ENCODE peak calls at places on chromosomes 4 and X, in six cellular contexts. One of them, this sample, is unnamed.

GRCh38 chrX:54891573-54891972 is 29.1 kb upstream of the TRO start:
- DNase-seq in GM12878: no peak
- DNase-seq in HepG2: peak; percentile 21
- DNase-seq in sigmoid colon: no peak
- DNase-seq in HL-60: peak; percentile 0
- DNase-seq in stomach: no peak
- DNase-seq in this sample: no peak

GRCh38 chr4:63921561-63921960 is 487.7 kb downstream of the TECRL start:
- DNase-seq in sigmoid colon: peak; percentile 53
- DNase-seq in HepG2: no peak
- DNase-seq in GM12878: no peak
- DNase-seq in HL-60: no peak
- DNase-seq in stomach: no peak
- DNase-seq in this sample: peak; percentile 58

GRCh38 chr4:168630445-168631187 is 133.8 kb downstream of the PALLD start:
- DNase-seq in GM12878: no peak
- DNase-seq in sigmoid colon: no peak
- DNase-seq in stomach: no peak
- DNase-seq in HL-60: no peak
- DNase-seq in HepG2: no peak
- DNase-seq in this sample: no peak

GRCh38 chrX:105552395-105552794 is 269.9 kb upstream of the NRK start:
- DNase-seq in HepG2: no peak
- DNase-seq in stomach: no peak
- DNase-seq in HL-60: no peak
- DNase-seq in sigmoid colon: no peak
- DNase-seq in GM12878: no peak
- DNase-seq in this sample: no peak

GRCh38 chr4:185534850-185535761 is at the start of gene PDLIM3:
- DNase-seq in HL-60: no peak
- DNase-seq in stomach: peak; percentile 55
- DNase-seq in sigmoid colon: peak; percentile 89
- DNase-seq in HepG2: peak; percentile 27
- DNase-seq in GM12878: no peak
- DNase-seq in this sample: peak; percentile 75

GRCh38 chr4:112898357-112899141 is 150.9 kb upstream of the ANK2 start:
- DNase-seq in HL-60: no peak
- DNase-seq in sigmoid colon: no peak
- DNase-seq in stomach: no peak
- DNase-seq in GM12878: no peak
- DNase-seq in HepG2: peak; percentile 3
- DNase-seq in this sample: no peak

GRCh38 chr4:148286043-148286442 is 156.2 kb downstream of the NR3C2 start:
- DNase-seq in sigmoid colon: no peak
- DNase-seq in HL-60: no peak
- DNase-seq in HepG2: no peak
- DNase-seq in stomach: no peak
- DNase-seq in GM12878: no peak
- DNase-seq in this sample: no peak

GRCh38 chr4:5664778-5665177 is 43.6 kb downstream of the EVC2 start:
- DNase-seq in GM12878: no peak
- DNase-seq in HepG2: no peak
- DNase-seq in HL-60: no peak
- DNase-seq in sigmoid colon: no peak
- DNase-seq in stomach: no peak
- DNase-seq in this sample: no peak

GRCh38 chr4:67963345-67963744 is at the start of gene TMPRSS11A:
- DNase-seq in stomach: no peak
- DNase-seq in sigmoid colon: no peak
- DNase-seq in HepG2: no peak
- DNase-seq in HL-60: no peak
- DNase-seq in GM12878: no peak
- DNase-seq in this sample: no peak

GRCh38 chr4:56505269-56506109 is at the start of gene ARL9:
- DNase-seq in stomach: peak; percentile 70
- DNase-seq in HepG2: no peak
- DNase-seq in GM12878: no peak
- DNase-seq in HL-60: no peak
- DNase-seq in sigmoid colon: peak; percentile 78
- DNase-seq in this sample: peak; percentile 91

GRCh38 chr4:40405194-40405593 is 70.1 kb downstream of the CHRNA9 start:
- DNase-seq in GM12878: no peak
- DNase-seq in HL-60: no peak
- DNase-seq in sigmoid colon: no peak
- DNase-seq in HepG2: no peak
- DNase-seq in stomach: no peak
- DNase-seq in this sample: no peak

GRCh38 chr4:137226221-137226620 is 306.1 kb downstream of the PCDH18 start:
- DNase-seq in stomach: no peak
- DNase-seq in HepG2: no peak
- DNase-seq in GM12878: no peak
- DNase-seq in HL-60: no peak
- DNase-seq in sigmoid colon: no peak
- DNase-seq in this sample: no peak

GRCh38 chr4:88818650-88819470 is 121.2 kb upstream of the NAP1L5 start:
- DNase-seq in GM12878: peak; percentile 15
- DNase-seq in HepG2: peak; percentile 56
- DNase-seq in HL-60: no peak
- DNase-seq in sigmoid colon: peak; percentile 75
- DNase-seq in stomach: peak; percentile 57
- DNase-seq in this sample: no peak

GRCh38 chrX:17592117-17592516 is 145.2 kb upstream of the SCML1 start:
- DNase-seq in HepG2: no peak
- DNase-seq in stomach: no peak
- DNase-seq in sigmoid colon: no peak
- DNase-seq in GM12878: no peak
- DNase-seq in HL-60: no peak
- DNase-seq in this sample: no peak

DNA sequence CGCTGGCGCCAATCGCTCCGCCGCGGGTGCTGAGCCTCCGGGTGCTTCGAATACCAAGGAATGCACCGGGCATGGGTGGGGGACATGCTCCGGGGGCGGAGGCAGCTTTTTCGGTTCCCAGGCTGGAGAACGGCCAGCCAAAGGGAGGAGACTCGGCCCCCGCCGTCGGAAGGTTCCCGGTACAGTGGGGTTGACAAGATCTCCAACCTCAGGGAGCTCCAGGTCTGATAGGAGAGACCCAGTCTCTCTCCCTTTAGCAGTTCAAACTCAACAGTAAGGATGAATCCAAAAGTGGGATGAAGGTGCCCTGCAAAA is 29.1 kb upstream of the BCORL1 start:
- DNase-seq in sigmoid colon: no peak
- DNase-seq in HepG2: no peak
- DNase-seq in GM12878: no peak
- DNase-seq in stomach: no peak
- DNase-seq in HL-60: no peak
- DNase-seq in this sample: no peak
- H3K4me3 ChIP-seq in sigmoid colon: peak overlapping the region; percentile 45
- H3K4me3 ChIP-seq in HepG2: no peak overlapping the region
- H3K4me3 ChIP-seq in GM12878: peak overlapping the region; percentile 44
- H3K4me3 ChIP-seq in stomach: peak overlapping the region; percentile 43
- H3K4me3 ChIP-seq in HL-60: no peak overlapping the region
- H3K4me3 ChIP-seq in this sample: peak overlapping the region; percentile 20

DNA sequence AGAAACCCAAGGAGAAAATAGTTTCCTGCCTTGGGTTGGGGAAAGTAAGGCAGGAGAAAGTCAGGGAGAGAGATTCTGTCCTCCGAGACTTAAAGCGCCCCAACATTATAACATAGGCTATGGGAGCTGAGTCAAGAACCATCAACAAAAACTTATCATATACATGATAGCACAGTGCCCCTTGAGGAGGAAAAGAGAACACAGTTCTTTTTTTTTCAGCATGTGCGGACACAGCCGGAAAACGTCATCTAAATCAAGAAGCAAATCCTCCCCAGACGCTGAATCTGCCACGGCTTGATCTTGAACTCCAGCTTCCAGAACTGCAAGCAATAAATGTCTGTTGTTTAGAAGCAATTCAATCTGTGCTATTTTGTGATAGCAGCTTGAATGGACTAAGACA is 549.6 kb upstream of the PRKX start:
- DNase-seq in GM12878: no peak
- DNase-seq in sigmoid colon: no peak
- DNase-seq in stomach: no peak
- DNase-seq in HL-60: no peak
- DNase-seq in HepG2: no peak
- DNase-seq in this sample: no peak
- TF ChIP-seq CTCF in GM12878: no peak
- TF ChIP-seq CTCF in sigmoid colon: no peak
- TF ChIP-seq CTCF in stomach: no peak
- TF ChIP-seq CTCF in HL-60: no peak
- TF ChIP-seq CTCF in HepG2: no peak
- TF ChIP-seq CTCF in this sample: no peak

GRCh38 chr4:2941138-2942036 is 21.8 kb downstream of the NOP14 start:
- DNase-seq in stomach: no peak
- DNase-seq in sigmoid colon: no peak
- DNase-seq in GM12878: no peak
- DNase-seq in HepG2: no peak
- DNase-seq in HL-60: no peak
- DNase-seq in this sample: peak; percentile 73
- TF ChIP-seq POLR2AphosphoS5 in stomach: no peak
- TF ChIP-seq POLR2AphosphoS5 in sigmoid colon: no peak
- TF ChIP-seq POLR2AphosphoS5 in GM12878: no peak
- TF ChIP-seq POLR2AphosphoS5 in HepG2: no peak
- TF ChIP-seq POLR2AphosphoS5 in HL-60: no peak
- TF ChIP-seq POLR2AphosphoS5 in this sample: no peak

GRCh38 chrX:100743009-100743615 is 11.2 kb upstream of the SYTL4 start:
- DNase-seq in HL-60: no peak
- DNase-seq in GM12878: no peak
- DNase-seq in stomach: no peak
- DNase-seq in HepG2: no peak
- DNase-seq in sigmoid colon: no peak
- DNase-seq in this sample: no peak
- H3K4me3 ChIP-seq in HL-60: no peak overlapping the region
- H3K4me3 ChIP-seq in GM12878: no peak overlapping the region
- H3K4me3 ChIP-seq in stomach: no peak overlapping the region
- H3K4me3 ChIP-seq in HepG2: no peak overlapping the region
- H3K4me3 ChIP-seq in sigmoid colon: no peak overlapping the region
- H3K4me3 ChIP-seq in this sample: no peak overlapping the region